ENCODE peak calls at places on chromosomes 3 and 15, in four cellular contexts. B is GM12878, K is K562, F is H1. A is an unnamed sample.

GRCh38 chr3:5071061-5071460 is 51.0 kb upstream of the ARL8B start:
- DNase-seq in K (no peak), F (no peak), B (no peak), A (no peak)

GRCh38 chr15:46309914-46310313 is 675.1 kb downstream of the SQOR start:
- DNase-seq in F (no peak), B (no peak), K (no peak), A (no peak)

GRCh38 chr15:49301562-49301961 is 121.5 kb upstream of the FGF7 start:
- DNase-seq in F (no peak), B (no peak), K (peak; percentile 21), A (no peak)

GRCh38 chr3:42517143-42517542 is 14.7 kb downstream of the VIPR1 start:
- DNase-seq in K (no peak), B (no peak), F (no peak), A (no peak)

GRCh38 chr3:140416686-140417085 is 261.2 kb upstream of the TRIM42 start:
- DNase-seq in F (no peak), K (no peak), B (no peak), A (no peak)

GRCh38 chr3:33131328-33132018 is 17.7 kb downstream of the CRTAP start:
- DNase-seq in B (no peak), K (peak; percentile 75), F (peak; percentile 41), A (peak; percentile 66)

GRCh38 chr3:86990734-86991481 is at the start of gene VGLL3:
- DNase-seq in K (no peak), F (peak; percentile 82), B (no peak), A (no peak)

GRCh38 chr15:76973362-76973743 is 21.6 kb upstream of the PSTPIP1 start:
- DNase-seq in B (no peak), K (peak; percentile 35), F (peak; percentile 54), A (peak; percentile 12)

GRCh38 chr15:54556231-54556630 is 578.0 kb downstream of the UNC13C start:
- DNase-seq in B (no peak), F (no peak), K (no peak), A (no peak)

GRCh38 chr3:52784931-52785590 is 7.7 kb downstream of the ITIH1 start:
- DNase-seq in F (no peak), K (no peak), B (no peak), A (no peak)

GRCh38 chr3:31132132-31132769 is 237.8 kb upstream of the GADL1 start:
- DNase-seq in B (peak; percentile 21), K (peak; percentile 16), F (no peak), A (peak; percentile 39)

GRCh38 chr3:165636682-165637010 is 200.6 kb downstream of the BCHE start:
- DNase-seq in B (no peak), K (no peak), F (no peak), A (no peak)

GRCh38 chr3:42036483-42036823 is 54.7 kb upstream of the TRAK1 start:
- DNase-seq in F (no peak), B (no peak), K (peak; percentile 42), A (peak; percentile 58)

GRCh38 chr3:157618075-157618760 is 115.0 kb upstream of the VEPH1 start:
- DNase-seq in B (peak; percentile 12), F (no peak), K (peak; percentile 57), A (peak; percentile 41)

GRCh38 chr3:41075958-41076357 is 123.3 kb upstream of the CTNNB1 start:
- DNase-seq in B (no peak), F (no peak), K (peak; percentile 40), A (peak; percentile 14)

GRCh38 chr15:89364341-89364740 is 29.7 kb upstream of the POLG start:
- DNase-seq in B (no peak), F (no peak), K (no peak), A (no peak)
- TF ChIP-seq HDAC6 in B (no peak), F (no peak), K (no peak), A (no peak)

GRCh38 chr3:159586587-159587202 is 401.9 kb upstream of the IL12A start:
- DNase-seq in B (no peak), K (no peak), F (peak; percentile 41), A (peak; percentile 9)
- TF ChIP-seq HDAC6 in B (no peak), K (no peak), F (no peak), A (no peak)

DNA sequence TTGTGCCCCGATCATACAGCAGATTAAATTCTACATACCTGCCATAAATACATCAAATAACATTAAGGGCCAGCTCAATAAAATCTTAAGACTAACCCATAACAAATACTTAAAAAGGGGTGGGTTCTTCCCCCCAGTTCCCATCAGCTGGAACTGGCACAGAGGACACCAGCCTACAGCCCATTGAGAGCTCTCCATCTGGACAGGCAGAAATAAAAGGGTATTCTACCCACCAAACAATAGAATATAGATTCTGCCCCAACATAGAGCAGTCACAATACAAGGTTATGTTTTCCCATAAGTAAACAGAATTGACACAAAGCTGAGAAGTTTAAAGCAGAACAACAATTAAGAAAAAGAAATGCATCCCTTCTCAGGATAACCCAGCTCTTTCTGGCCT is 11.9 kb downstream of the CPOX start:
- DNase-seq in K (no peak), B (no peak), F (no peak), A (no peak)
- TF ChIP-seq HDAC6 in K (no peak), B (no peak), F (no peak), A (no peak)

DNA sequence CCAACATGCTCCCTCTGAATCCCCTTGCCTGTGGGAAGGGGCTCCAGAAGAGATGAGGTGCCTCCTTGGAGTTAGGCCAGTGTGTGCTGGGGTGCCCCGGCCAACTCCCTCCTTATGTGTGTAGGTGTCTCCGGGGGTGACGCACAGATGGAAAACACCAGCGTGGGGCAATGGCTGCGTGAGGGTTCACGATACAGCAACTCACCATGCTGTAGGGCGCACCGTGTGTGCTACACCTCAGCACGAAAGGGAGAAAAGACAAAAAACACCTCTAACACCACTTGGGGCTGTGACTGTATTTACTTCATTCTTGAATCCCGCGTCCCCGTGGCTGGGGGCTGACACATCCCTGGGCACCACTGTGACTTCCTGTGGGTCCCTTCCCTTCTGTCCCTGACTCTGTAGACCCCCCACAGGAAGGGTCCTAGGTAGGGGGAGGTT is 1.6 kb upstream of the CALML4 start:
- DNase-seq in K (no peak), B (no peak), F (no peak), A (no peak)
- TF ChIP-seq HDAC6 in K (no peak), B (no peak), F (no peak), A (no peak)

GRCh38 chr3:29871087-29871486 is 590.2 kb downstream of the RBMS3 start:
- DNase-seq in B (no peak), K (no peak), F (no peak), A (no peak)
- TF ChIP-seq HDAC6 in B (no peak), K (no peak), F (no peak), A (no peak)

DNA sequence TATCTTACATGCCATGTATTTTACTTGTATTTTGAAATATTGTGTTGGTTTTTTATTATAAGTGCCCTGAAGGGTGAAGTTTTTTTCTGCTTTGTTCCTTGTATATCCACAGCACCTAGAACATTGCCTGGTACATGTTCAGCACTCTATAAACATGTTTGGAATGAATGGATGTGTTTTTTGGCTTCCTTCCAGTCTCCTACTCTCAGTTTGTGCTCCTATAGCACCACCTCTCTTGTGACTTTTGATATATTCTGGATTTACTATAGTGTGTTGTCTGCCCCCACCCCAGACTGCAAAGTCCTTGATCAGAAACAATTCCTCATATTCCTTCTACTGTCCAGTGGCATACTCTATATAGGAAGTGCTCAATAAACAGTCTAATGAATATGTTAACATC is 60.6 kb downstream of the PLCL2 start:
- DNase-seq in B (no peak), K (no peak), F (no peak), A (no peak)
- TF ChIP-seq HDAC6 in B (no peak), K (no peak), F (no peak), A (no peak)

A was measured in HepG2.